ENCODE peak calls at places on chromosomes 2 and 18, in nine cellular contexts. C is tibial artery, Y is heart left ventricle, P is mammary epithelial cell, R is fibroblast of mammary gland, S is body of pancreas, G is GM12864, I is astrocyte of the cerebellum, D is kidney. E is an unnamed sample.

GRCh38 chr2:60466161-60466702 is 87.2 kb downstream of the BCL11A start:
- DNase-seq in I (no peak), S (no peak), D (no peak), C (no peak), G (no peak), R (no peak), P (peak; percentile 55), Y (no peak), E (no peak)

GRCh38 chr18:8901019-8901418 is 195.7 kb downstream of the MTCL1 start:
- DNase-seq in S (no peak), C (no peak), P (no peak), I (no peak), G (no peak), Y (no peak), D (no peak), R (no peak), E (no peak)

GRCh38 chr2:237915576-237915975 is 51.2 kb upstream of the UBE2F start:
- DNase-seq in P (no peak), G (no peak), C (peak; percentile 56), D (no peak), Y (no peak), R (no peak), I (no peak), S (no peak), E (no peak)

GRCh38 chr2:204753841-204754240 is 208.6 kb downstream of the PARD3B start:
- DNase-seq in S (no peak), D (no peak), C (no peak), R (no peak), P (no peak), I (no peak), G (no peak), Y (no peak), E (no peak)

GRCh38 chr2:10914272-10914693 is 2.5 kb downstream of the KCNF1 start:
- DNase-seq in D (no peak), R (no peak), S (no peak), G (no peak), Y (peak; percentile 33), I (no peak), C (no peak), P (no peak), E (peak; percentile 42)

GRCh38 chr2:213455316-213456008 is 171.2 kb downstream of the SPAG16 start:
- DNase-seq in S (no peak), P (no peak), C (no peak), D (peak; percentile 44), Y (no peak), I (no peak), G (no peak), R (no peak), E (no peak)

GRCh38 chr2:121038431-121038830 is 246.6 kb downstream of the TFCP2L1 start:
- DNase-seq in P (no peak), Y (no peak), G (no peak), S (no peak), I (no peak), C (no peak), R (no peak), D (no peak), E (no peak)

GRCh38 chr2:101729521-101730190 is 32.1 kb downstream of the MAP4K4 start:
- DNase-seq in G (no peak), P (no peak), R (no peak), C (no peak), I (no peak), S (no peak), D (no peak), Y (no peak), E (no peak)

GRCh38 chr18:45156941-45157340 is 458.3 kb upstream of the SLC14A2 start:
- DNase-seq in C (no peak), S (no peak), G (no peak), D (no peak), P (no peak), I (no peak), R (peak; percentile 67), Y (no peak), E (no peak)

DNA sequence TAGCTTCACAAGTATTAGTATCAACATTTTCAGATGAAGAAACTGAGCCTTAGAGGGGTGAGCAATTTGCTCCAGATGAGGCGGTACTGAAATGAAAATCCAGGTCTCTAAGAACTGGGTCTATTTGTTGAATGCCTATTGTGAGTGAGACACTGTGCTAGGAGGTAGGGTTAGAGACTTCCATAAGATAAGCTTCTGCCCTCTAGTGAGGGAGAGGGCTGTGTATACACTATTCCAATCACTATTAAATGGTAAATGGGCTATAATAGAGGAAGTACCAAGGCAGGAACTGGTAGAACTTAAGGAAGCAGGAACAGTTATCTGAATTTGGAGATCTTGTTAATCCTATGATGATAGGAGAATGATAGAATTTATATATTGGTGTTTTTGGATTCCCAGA is 23.6 kb upstream of the GLS start:
- DNase-seq in C (no peak), P (no peak), G (no peak), I (no peak), D (no peak), R (no peak), S (no peak), Y (no peak), E (no peak)
- TF ChIP-seq CTCF in C (no peak), P (no peak), G (no peak), I (no peak), D (no peak), R (no peak), S (no peak), Y (no peak), E (no peak)

GRCh38 chr2:159076233-159076632 is 107.8 kb downstream of the TANC1 start:
- DNase-seq in R (peak; percentile 95), I (peak; percentile 74), D (no peak), G (no peak), Y (no peak), P (no peak), S (no peak), C (no peak), E (no peak)
- TF ChIP-seq CTCF in R (peak; percentile 17), I (no peak), D (no peak), G (no peak), Y (no peak), P (no peak), S (no peak), C (no peak), E (no peak)

GRCh38 chr2:3434654-3435053 is 55.2 kb downstream of the TRAPPC12 start:
- DNase-seq in Y (no peak), R (no peak), I (no peak), S (no peak), P (no peak), C (no peak), D (no peak), G (no peak), E (no peak)

GRCh38 chr2:3434005-3434404 is 54.5 kb downstream of the TRAPPC12 start:
- DNase-seq in C (no peak), G (no peak), S (no peak), I (no peak), R (no peak), Y (no peak), P (no peak), D (no peak), E (no peak)

GRCh38 chr2:3432067-3432466 is 52.6 kb downstream of the TRAPPC12 start:
- DNase-seq in I (no peak), C (no peak), G (no peak), D (no peak), R (no peak), P (no peak), S (no peak), Y (no peak), E (no peak)

GRCh38 chr2:3433339-3433699 is 53.8 kb downstream of the TRAPPC12 start:
- DNase-seq in Y (no peak), S (no peak), P (no peak), D (no peak), I (no peak), C (no peak), R (no peak), G (no peak), E (no peak)

GRCh38 chr2:3432693-3433338 is 53.3 kb downstream of the TRAPPC12 start:
- DNase-seq in P (no peak), I (no peak), C (no peak), G (no peak), R (no peak), S (no peak), Y (no peak), D (no peak), E (no peak)
- TF ChIP-seq CTCF in P (no peak), I (no peak), C (no peak), G (no peak), R (no peak), S (no peak), Y (no peak), D (no peak), E (no peak)

GRCh38 chr2:218755198-218755566 is 26.8 kb upstream of the CYP27A1 start:
- DNase-seq in D (no peak), Y (no peak), I (no peak), C (no peak), S (no peak), G (no peak), P (no peak), R (no peak), E (no peak)
- TF ChIP-seq CTCF in D (no peak), Y (no peak), I (no peak), C (no peak), S (no peak), G (no peak), P (no peak), R (no peak), E (no peak)

DNA sequence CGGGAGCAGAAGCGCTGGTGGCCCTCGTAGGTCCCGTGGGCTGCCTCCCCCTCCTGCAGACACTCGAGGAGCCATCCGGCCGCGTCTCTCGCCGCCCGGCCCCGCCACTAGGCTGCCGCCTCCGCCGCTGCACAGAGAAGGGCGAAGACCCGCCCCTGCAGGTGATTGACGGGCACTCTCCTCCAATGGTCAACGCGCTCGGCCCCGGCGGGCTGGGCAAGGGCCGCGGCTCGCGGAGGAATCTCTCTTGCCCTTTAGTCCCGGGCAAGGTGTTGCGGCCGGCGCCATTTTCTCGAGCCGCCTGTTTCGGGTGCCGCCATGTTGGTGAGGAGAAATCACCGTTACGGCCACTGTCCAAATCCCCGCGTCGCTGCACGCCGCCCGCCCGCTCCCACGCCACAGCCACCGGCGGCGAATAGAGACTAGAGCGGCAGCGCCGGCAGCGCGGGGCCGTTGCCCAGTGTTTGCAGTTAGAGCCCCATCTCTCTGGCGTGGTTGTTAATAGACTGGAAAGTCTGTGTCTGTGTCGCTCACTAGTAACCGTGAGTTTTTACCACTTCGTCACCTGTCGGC is at the start of gene ZC3H6:
- DNase-seq in Y (peak; percentile 100), G (peak; percentile 94), I (peak; percentile 94), P (peak; percentile 95), S (peak; percentile 98), D (peak; percentile 100), C (peak; percentile 99), R (peak; percentile 97), E (peak; percentile 100)
- TF ChIP-seq CTCF in Y (peak; percentile 36), G (no peak), I (no peak), P (no peak), S (peak; percentile 33), D (peak; percentile 35), C (peak; percentile 47), R (no peak), E (no peak)

GRCh38 chr2:231541605-231542509 is 11.6 kb upstream of the NMUR1 start:
- DNase-seq in C (no peak), I (no peak), P (no peak), D (no peak), G (no peak), Y (no peak), R (no peak), S (no peak), E (peak; percentile 32)
- TF ChIP-seq CTCF in C (no peak), I (no peak), P (no peak), D (no peak), G (peak; percentile 44), Y (no peak), R (peak; percentile 30), S (no peak), E (peak; percentile 39)

GRCh38 chr2:113138428-113139322 is 11.3 kb downstream of the IL1RN start:
- DNase-seq in I (peak; percentile 66), S (peak; percentile 88), R (peak; percentile 71), D (no peak), Y (no peak), G (peak; percentile 68), C (no peak), P (peak; percentile 66), E (peak; percentile 69)
- TF ChIP-seq CTCF in I (peak; percentile 78), S (peak; percentile 87), R (peak; percentile 77), D (peak; percentile 85), Y (peak; percentile 83), G (peak; percentile 67), C (peak; percentile 54), P (peak; percentile 61), E (peak; percentile 92)